ENCODE peak calls at places on chromosomes 3 and 15, in ten cellular contexts. G, P, X, N, O, B, F, R, J and T are unnamed samples.

GRCh38 chr3:187750513-187751123 is 5.3 kb upstream of the BCL6 start:
- DNase-seq in N (peak; percentile 56), O (no peak), B (no peak), F (no peak), G (no peak), J (no peak), P (no peak), R (peak; percentile 42), X (peak; percentile 22), T (no peak)

GRCh38 chr15:77535845-77536244 is 96.9 kb downstream of the LINGO1 start:
- DNase-seq in B (no peak), N (no peak), J (no peak), G (no peak), R (no peak), X (no peak), P (no peak), O (no peak), F (no peak), T (no peak)

GRCh38 chr3:150775001-150775599 is 12.1 kb upstream of the SIAH2 start:
- DNase-seq in R (no peak), B (no peak), P (no peak), J (peak; percentile 75), N (peak; percentile 76), F (no peak), O (no peak), G (no peak), X (no peak), T (no peak)

GRCh38 chr3:8891774-8892173 is 71.5 kb downstream of the RAD18 start:
- DNase-seq in F (no peak), P (no peak), J (no peak), O (no peak), X (no peak), R (no peak), N (no peak), G (no peak), B (no peak), T (no peak)

GRCh38 chr3:5294360-5294759 is 106.9 kb downstream of the EDEM1 start:
- DNase-seq in J (peak; percentile 19), N (peak; percentile 4), P (no peak), B (no peak), R (no peak), X (no peak), O (no peak), F (no peak), G (no peak), T (no peak)

GRCh38 chr3:196096382-196096953 is 14.6 kb upstream of the TFRC start:
- DNase-seq in F (no peak), X (no peak), R (peak; percentile 78), N (peak; percentile 32), G (no peak), P (no peak), O (no peak), J (no peak), B (no peak), T (no peak)

GRCh38 chr15:57624730-57625129 is 33.0 kb downstream of the MYZAP start:
- DNase-seq in N (no peak), F (no peak), B (no peak), O (no peak), G (no peak), R (no peak), X (no peak), J (no peak), P (no peak), T (no peak)

GRCh38 chr3:66021731-66022131 is 17.0 kb downstream of the MAGI1 start:
- DNase-seq in P (no peak), J (peak; percentile 27), F (no peak), R (no peak), G (peak; percentile 36), X (no peak), B (no peak), O (no peak), N (peak; percentile 66), T (no peak)

GRCh38 chr15:68782589-68783161 is 38.0 kb downstream of the ANP32A start:
- DNase-seq in R (no peak), P (no peak), G (no peak), X (no peak), J (no peak), N (no peak), O (no peak), B (no peak), F (no peak), T (no peak)

GRCh38 chr3:141237701-141238521 is 6.3 kb downstream of the PXYLP1 start:
- DNase-seq in N (peak; percentile 36), J (no peak), X (peak; percentile 56), F (no peak), B (no peak), O (no peak), R (peak; percentile 90), P (no peak), G (no peak), T (no peak)

GRCh38 chr3:101381809-101382208 is 61.4 kb upstream of the IMPG2 start:
- DNase-seq in B (no peak), G (no peak), O (no peak), N (peak; percentile 41), R (no peak), P (no peak), J (peak; percentile 61), X (no peak), F (peak; percentile 47), T (peak; percentile 8)

GRCh38 chr15:90665288-90666134 is 51.6 kb upstream of the BLM start:
- DNase-seq in J (peak; percentile 52), R (peak; percentile 80), N (peak; percentile 58), G (peak; percentile 69), F (peak; percentile 56), X (peak; percentile 58), P (peak; percentile 26), B (peak; percentile 36), O (no peak), T (no peak)

GRCh38 chr15:69535101-69535638 is 82.6 kb downstream of the RPLP1 start:
- DNase-seq in G (no peak), F (no peak), X (no peak), N (peak; percentile 57), P (no peak), O (no peak), R (no peak), B (no peak), J (peak; percentile 54), T (no peak)

GRCh38 chr15:98292442-98293240 is 332.1 kb downstream of the ARRDC4 start:
- DNase-seq in N (peak; percentile 22), J (peak; percentile 28), F (peak; percentile 86), R (peak; percentile 37), G (peak; percentile 26), P (no peak), X (peak; percentile 71), O (peak; percentile 78), B (peak; percentile 5), T (peak; percentile 25)

GRCh38 chr3:38707730-38708129 is 58.2 kb upstream of the SCN5A start:
- DNase-seq in X (peak; percentile 7), F (peak; percentile 38), P (no peak), R (no peak), N (no peak), B (no peak), J (no peak), G (no peak), O (no peak), T (no peak)

GRCh38 chr3:45665101-45665572 is 24.1 kb upstream of the SACM1L start:
- DNase-seq in O (no peak), B (no peak), G (no peak), J (peak; percentile 47), N (peak; percentile 56), F (peak; percentile 46), R (peak; percentile 52), X (peak; percentile 82), P (peak; percentile 42), T (peak; percentile 53)

GRCh38 chr15:70726753-70727152 is 36.6 kb downstream of the UACA start:
- DNase-seq in G (no peak), P (no peak), F (no peak), R (no peak), X (no peak), O (no peak), B (no peak), J (peak; percentile 57), N (peak; percentile 15), T (no peak)

GRCh38 chr15:81092559-81092902 is 41.5 kb upstream of the CFAP161 start:
- DNase-seq in F (no peak), X (no peak), J (no peak), B (no peak), P (no peak), O (no peak), R (peak; percentile 70), N (no peak), G (no peak), T (no peak)

GRCh38 chr15:57476533-57476975 is 100.2 kb downstream of the CGNL1 start:
- DNase-seq in P (no peak), B (no peak), R (no peak), G (no peak), O (no peak), X (no peak), N (peak; percentile 67), J (peak; percentile 44), F (no peak), T (no peak)

GRCh38 chr3:79497447-79498111 is 270.2 kb downstream of the ROBO1 start:
- DNase-seq in P (no peak), O (no peak), R (no peak), N (peak; percentile 18), F (peak; percentile 23), X (no peak), G (no peak), B (no peak), J (peak; percentile 23), T (peak; percentile 9)